ENCODE peak calls at places on chromosomes 6 and 20, in nine cellular contexts. J is uterus, O is DND-41, L is endodermal cell, D is tibial artery, X is endothelial cell of umbilical vein, Q is lung, V is HCT116, F is adrenal gland. G is an unnamed sample.

GRCh38 chr20:64051532-64052325 is 2.3 kb upstream of the SOX18 start:
- DNase-seq in J (peak; percentile 82), Q (peak; percentile 54), L (no peak), V (no peak), X (peak; percentile 31), F (no peak), O (no peak), D (peak; percentile 63), G (peak; percentile 77)

GRCh38 chr20:12827796-12828406 is 180.9 kb upstream of the SPTLC3 start:
- DNase-seq in F (no peak), L (peak; percentile 56), Q (no peak), X (no peak), V (no peak), J (no peak), D (no peak), O (no peak), G (no peak)

GRCh38 chr6:41257369-41258195 is 28.9 kb downstream of the TREM1 start:
- DNase-seq in L (no peak), X (peak; percentile 77), D (no peak), F (peak; percentile 51), V (no peak), O (no peak), Q (no peak), J (peak; percentile 62), G (no peak)

GRCh38 chr6:84107495-84107894 is 73.9 kb downstream of the MRAP2 start:
- DNase-seq in J (no peak), D (no peak), V (no peak), L (no peak), F (no peak), O (no peak), X (no peak), Q (no peak), G (no peak)

GRCh38 chr6:55594442-55594841 is 15.4 kb upstream of the HMGCLL1 start:
- DNase-seq in F (no peak), J (no peak), V (no peak), X (no peak), O (no peak), L (no peak), Q (no peak), D (no peak), G (no peak)

GRCh38 chr6:161415302-161415855 is 141.5 kb upstream of the AGPAT4 start:
- DNase-seq in F (no peak), D (no peak), L (peak; percentile 78), X (no peak), J (no peak), V (no peak), Q (no peak), O (no peak), G (no peak)

GRCh38 chr6:151747890-151748289 is 59.6 kb upstream of the ESR1 start:
- DNase-seq in Q (no peak), L (no peak), X (no peak), F (no peak), V (no peak), J (no peak), D (no peak), O (no peak), G (no peak)

GRCh38 chr6:49423817-49424216 is 39.2 kb downstream of the MMUT start:
- DNase-seq in D (no peak), X (peak; percentile 14), L (no peak), V (no peak), O (no peak), F (no peak), Q (no peak), J (no peak), G (no peak)

GRCh38 chr6:12709556-12709955 is 7.0 kb upstream of the PHACTR1 start:
- DNase-seq in F (no peak), J (no peak), V (no peak), X (no peak), L (no peak), Q (no peak), D (no peak), O (no peak), G (no peak)

GRCh38 chr6:159594106-159594749 is 98.8 kb downstream of the SOD2 start:
- DNase-seq in J (no peak), O (no peak), L (no peak), F (no peak), X (no peak), D (no peak), V (peak; percentile 33), Q (no peak), G (no peak)

GRCh38 chr6:37258716-37259115 is 772 bp upstream of the TMEM217 start:
- DNase-seq in L (no peak), O (no peak), Q (no peak), J (no peak), D (no peak), F (no peak), X (peak; percentile 50), V (no peak), G (no peak)
- H3K4me3 ChIP-seq in L (peak overlapping the region; percentile 91), O (peak overlapping the region; percentile 83), Q (peak overlapping the region; percentile 97), J (peak overlapping the region; percentile 70), D (peak overlapping the region; percentile 78), F (peak overlapping the region; percentile 87), X (peak overlapping the region; percentile 70), V (peak overlapping the region; percentile 96), G (peak overlapping the region; percentile 98)

GRCh38 chr6:31190488-31190887 is 20.0 kb upstream of the POU5F1 start:
- DNase-seq in L (no peak), Q (no peak), D (no peak), F (no peak), J (no peak), O (no peak), V (no peak), X (no peak), G (no peak)

GRCh38 chr6:31197559-31198305 is 27.2 kb upstream of the POU5F1 start:
- DNase-seq in V (peak; percentile 66), O (peak; percentile 96), F (peak; percentile 88), Q (peak; percentile 94), J (peak; percentile 91), L (peak; percentile 87), X (peak; percentile 74), D (peak; percentile 92), G (peak; percentile 91)

GRCh38 chr6:31194271-31194834 is 23.9 kb upstream of the POU5F1 start:
- DNase-seq in J (no peak), O (no peak), Q (no peak), D (no peak), X (no peak), V (no peak), L (no peak), F (no peak), G (no peak)

GRCh38 chr6:31187780-31188194 is 17.3 kb upstream of the POU5F1 start:
- DNase-seq in V (no peak), F (no peak), X (no peak), O (no peak), D (no peak), L (no peak), J (no peak), Q (no peak), G (no peak)

DNA sequence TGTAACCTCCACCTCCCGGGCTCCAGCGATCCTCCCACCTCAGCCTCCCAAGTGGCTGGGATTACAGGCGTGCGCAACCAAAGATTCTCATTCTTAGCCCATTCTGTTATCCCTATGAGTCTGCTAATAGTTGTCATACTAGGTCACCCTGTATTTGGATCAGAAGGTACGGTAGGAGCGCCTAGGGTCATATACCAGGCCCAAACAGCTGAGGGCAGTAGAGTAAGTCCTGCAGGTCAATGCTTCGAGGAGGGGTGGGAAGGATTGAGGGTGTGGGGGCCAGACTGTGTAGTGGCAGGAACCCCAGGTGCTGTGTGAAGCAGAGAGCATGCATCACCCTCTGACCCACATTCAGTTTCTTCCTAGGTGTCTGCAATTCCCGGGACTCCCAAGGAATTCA is 22.7 kb upstream of the POU5F1 start:
- DNase-seq in V (no peak), O (no peak), F (no peak), Q (no peak), D (no peak), J (no peak), X (no peak), L (no peak), G (no peak)
- H3K27ac ChIP-seq in V (no peak overlapping the region), O (no peak overlapping the region), F (no peak overlapping the region), Q (no peak overlapping the region), D (no peak overlapping the region), J (no peak overlapping the region), X (no peak overlapping the region), L (no peak overlapping the region), G (no peak overlapping the region)

GRCh38 chr20:43432498-43432897 is 25.2 kb upstream of the SRSF6 start:
- DNase-seq in L (no peak), F (no peak), J (no peak), X (no peak), D (no peak), O (no peak), V (no peak), Q (no peak), G (no peak)
- TF ChIP-seq CTCF in L (peak; percentile 35), F (no peak), J (no peak), X (no peak), D (no peak), O (no peak), V (peak; percentile 36), Q (no peak), G (no peak)

GRCh38 chr6:69847507-69847812 is 18.9 kb upstream of the COL19A1 start:
- DNase-seq in L (no peak), X (no peak), V (no peak), F (no peak), D (no peak), J (no peak), Q (no peak), O (no peak), G (no peak)

GRCh38 chr6:69846770-69847506 is 19.4 kb upstream of the COL19A1 start:
- DNase-seq in L (no peak), X (no peak), V (no peak), F (no peak), Q (no peak), D (no peak), O (no peak), J (no peak), G (no peak)

GRCh38 chr6:69843189-69843588 is 23.2 kb upstream of the COL19A1 start:
- DNase-seq in X (no peak), O (no peak), Q (no peak), D (no peak), F (no peak), V (no peak), L (no peak), J (no peak), G (no peak)

GRCh38 chr6:69846312-69846711 is 20.0 kb upstream of the COL19A1 start:
- DNase-seq in F (no peak), J (no peak), D (no peak), Q (no peak), V (no peak), L (no peak), O (no peak), X (no peak), G (no peak)

GRCh38 chr6:69841862-69842261 is 24.5 kb upstream of the COL19A1 start:
- DNase-seq in Q (no peak), X (no peak), V (no peak), L (no peak), J (no peak), O (no peak), D (no peak), F (no peak), G (no peak)
- H3K4me3 ChIP-seq in Q (no peak overlapping the region), X (no peak overlapping the region), V (no peak overlapping the region), L (no peak overlapping the region), J (no peak overlapping the region), O (no peak overlapping the region), D (no peak overlapping the region), F (no peak overlapping the region), G (no peak overlapping the region)

G was measured in left ventricle myocardium inferior.